ENCODE peak calls at places on chromosomes 1 and 21, in four cellular contexts. One of them, this sample, is unnamed.

GRCh38 chr1:220347654-220348175 is 75.5 kb upstream of the RAB3GAP2 start:
- DNase-seq in H1: no peak
- DNase-seq in HepG2: no peak
- DNase-seq in HEK293T: no peak
- DNase-seq in this sample: no peak

GRCh38 chr1:226973898-226974543 is 33.9 kb downstream of the COQ8A start:
- DNase-seq in HEK293T: no peak
- DNase-seq in H1: no peak
- DNase-seq in HepG2: peak
- DNase-seq in this sample: no peak

GRCh38 chr21:46559291-46559983 is 45.4 kb downstream of the S100B start:
- DNase-seq in HEK293T: no peak
- DNase-seq in HepG2: peak
- DNase-seq in H1: no peak
- DNase-seq in this sample: no peak

GRCh38 chr1:52752427-52752826 is 26.2 kb downstream of the ZYG11B start:
- DNase-seq in HepG2: no peak
- DNase-seq in HEK293T: no peak
- DNase-seq in H1: no peak
- DNase-seq in this sample: no peak

GRCh38 chr1:192489046-192489445 is 86.5 kb upstream of the RGS1 start:
- DNase-seq in H1: no peak
- DNase-seq in HepG2: no peak
- DNase-seq in HEK293T: no peak
- DNase-seq in this sample: no peak

GRCh38 chr1:116266864-116267212 is 106.2 kb upstream of the ATP1A1 start:
- DNase-seq in H1: no peak
- DNase-seq in HEK293T: no peak
- DNase-seq in HepG2: no peak
- DNase-seq in this sample: no peak

GRCh38 chr1:24386241-24386640 is 27.3 kb downstream of the STPG1 start:
- DNase-seq in HepG2: no peak
- DNase-seq in H1: no peak
- DNase-seq in HEK293T: no peak
- DNase-seq in this sample: no peak

GRCh38 chr1:216812966-216813365 is 89.7 kb upstream of the ESRRG start:
- DNase-seq in HepG2: no peak
- DNase-seq in HEK293T: no peak
- DNase-seq in H1: no peak
- DNase-seq in this sample: no peak

GRCh38 chr1:234975122-234975940 is 153.3 kb downstream of the TOMM20 start:
- DNase-seq in HepG2: peak
- DNase-seq in H1: no peak
- DNase-seq in HEK293T: no peak
- DNase-seq in this sample: no peak

GRCh38 chr1:10839188-10839770 is 42.8 kb upstream of the CASZ1 start:
- DNase-seq in HEK293T: no peak
- DNase-seq in HepG2: no peak
- DNase-seq in H1: no peak
- DNase-seq in this sample: no peak

GRCh38 chr1:241086686-241087085 is 270.3 kb downstream of the RGS7 start:
- DNase-seq in HepG2: no peak
- DNase-seq in H1: no peak
- DNase-seq in HEK293T: no peak
- DNase-seq in this sample: no peak

GRCh38 chr1:206856674-206857464 is 8.6 kb upstream of the IL20 start:
- DNase-seq in H1: no peak
- DNase-seq in HEK293T: peak
- DNase-seq in HepG2: peak
- DNase-seq in this sample: no peak

GRCh38 chr1:212055333-212055732 is 19.8 kb downstream of the DTL start:
- DNase-seq in HepG2: no peak
- DNase-seq in HEK293T: no peak
- DNase-seq in H1: no peak
- DNase-seq in this sample: no peak

GRCh38 chr1:186210258-186210657 is 164.8 kb downstream of the TPR start:
- DNase-seq in HepG2: peak
- DNase-seq in H1: no peak
- DNase-seq in HEK293T: no peak
- DNase-seq in this sample: no peak

GRCh38 chr1:186207401-186208085 is 167.5 kb downstream of the TPR start:
- DNase-seq in HEK293T: no peak
- DNase-seq in H1: no peak
- DNase-seq in HepG2: no peak
- DNase-seq in this sample: no peak

GRCh38 chr1:186212574-186213224 is 162.4 kb downstream of the TPR start:
- DNase-seq in HEK293T: peak
- DNase-seq in H1: peak
- DNase-seq in HepG2: peak
- DNase-seq in this sample: peak

GRCh38 chr1:186206046-186206564 is 168.9 kb downstream of the TPR start:
- DNase-seq in HEK293T: no peak
- DNase-seq in H1: no peak
- DNase-seq in HepG2: no peak
- DNase-seq in this sample: peak

GRCh38 chr1:186208405-186209129 is 166.5 kb downstream of the TPR start:
- DNase-seq in HepG2: no peak
- DNase-seq in HEK293T: no peak
- DNase-seq in H1: no peak
- DNase-seq in this sample: no peak
- TF ChIP-seq SUZ12 in HepG2: no peak
- TF ChIP-seq SUZ12 in HEK293T: no peak
- TF ChIP-seq SUZ12 in H1: no peak
- TF ChIP-seq SUZ12 in this sample: no peak

GRCh38 chr1:228648647-228649383 is 86.5 kb upstream of the RHOU start:
- DNase-seq in HepG2: no peak
- DNase-seq in H1: no peak
- DNase-seq in HEK293T: no peak
- DNase-seq in this sample: no peak

GRCh38 chr1:228647523-228648444 is 87.5 kb upstream of the RHOU start:
- DNase-seq in HepG2: peak
- DNase-seq in H1: peak
- DNase-seq in HEK293T: peak
- DNase-seq in this sample: peak

GRCh38 chr1:228650946-228651345 is 84.3 kb upstream of the RHOU start:
- DNase-seq in HEK293T: no peak
- DNase-seq in HepG2: no peak
- DNase-seq in H1: no peak
- DNase-seq in this sample: no peak

GRCh38 chr1:228650141-228650540 is 85.1 kb upstream of the RHOU start:
- DNase-seq in HepG2: no peak
- DNase-seq in H1: peak
- DNase-seq in HEK293T: no peak
- DNase-seq in this sample: no peak

DNA sequence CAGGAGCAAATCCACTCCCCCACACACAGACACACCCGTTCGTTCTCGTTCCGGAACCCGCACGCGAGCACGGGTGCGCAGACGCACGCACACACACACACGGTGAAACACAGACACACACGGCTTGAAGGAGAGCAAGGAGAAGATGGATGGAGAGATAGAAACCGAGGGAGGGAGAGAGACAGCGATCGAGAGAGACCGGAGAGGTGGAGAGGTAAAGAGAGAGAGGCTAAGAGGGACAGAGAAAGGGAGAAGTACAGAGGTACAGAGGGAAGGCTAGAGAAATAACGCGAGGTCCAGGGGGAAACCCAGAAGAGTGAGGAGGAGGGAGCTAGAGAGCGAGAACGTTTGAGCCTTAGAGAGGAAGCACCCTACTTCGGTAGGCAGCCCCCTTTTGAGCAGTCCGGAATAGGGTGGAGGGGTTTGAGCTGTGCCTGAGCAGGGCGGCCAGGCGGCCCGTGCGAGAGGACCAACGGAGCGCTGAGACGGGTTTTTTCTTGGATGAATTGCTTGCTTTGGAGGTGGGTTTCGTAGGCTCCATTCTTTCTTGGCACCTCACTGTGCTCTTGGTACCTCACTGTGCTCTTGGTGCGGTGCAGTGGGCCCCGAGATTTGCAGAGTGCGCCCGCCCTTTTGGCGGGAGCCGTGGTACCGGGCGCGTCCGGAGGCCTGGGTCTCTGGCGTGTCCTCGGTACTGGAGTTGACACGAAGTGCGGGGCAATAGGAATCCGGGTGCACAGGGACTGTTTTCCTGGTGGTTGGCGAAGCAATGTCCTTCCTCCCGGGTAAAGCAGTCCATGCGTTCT is 88.4 kb upstream of the RHOU start:
- DNase-seq in HepG2: peak
- DNase-seq in HEK293T: peak
- DNase-seq in H1: no peak
- DNase-seq in this sample: peak
- TF ChIP-seq SUZ12 in HepG2: no peak
- TF ChIP-seq SUZ12 in HEK293T: no peak
- TF ChIP-seq SUZ12 in H1: no peak
- TF ChIP-seq SUZ12 in this sample: no peak

GRCh38 chr1:34887593-34887992 is 28.0 kb upstream of the SMIM12 start:
- DNase-seq in H1: no peak
- DNase-seq in HEK293T: no peak
- DNase-seq in HepG2: no peak
- DNase-seq in this sample: no peak

GRCh38 chr1:34884961-34885360 is 25.4 kb upstream of the SMIM12 start:
- DNase-seq in HepG2: peak
- DNase-seq in H1: no peak
- DNase-seq in HEK293T: no peak
- DNase-seq in this sample: peak

GRCh38 chr1:34885405-34886247 is 26.1 kb upstream of the SMIM12 start:
- DNase-seq in H1: peak
- DNase-seq in HepG2: no peak
- DNase-seq in HEK293T: no peak
- DNase-seq in this sample: peak

GRCh38 chr1:34889705-34890104 is 30.2 kb upstream of the SMIM12 start:
- DNase-seq in HepG2: no peak
- DNase-seq in H1: no peak
- DNase-seq in HEK293T: no peak
- DNase-seq in this sample: no peak

GRCh38 chr1:34884536-34884935 is 25.0 kb upstream of the SMIM12 start:
- DNase-seq in H1: no peak
- DNase-seq in HEK293T: no peak
- DNase-seq in HepG2: no peak
- DNase-seq in this sample: no peak
- TF ChIP-seq SUZ12 in H1: no peak
- TF ChIP-seq SUZ12 in HEK293T: no peak
- TF ChIP-seq SUZ12 in HepG2: no peak
- TF ChIP-seq SUZ12 in this sample: no peak

DNA sequence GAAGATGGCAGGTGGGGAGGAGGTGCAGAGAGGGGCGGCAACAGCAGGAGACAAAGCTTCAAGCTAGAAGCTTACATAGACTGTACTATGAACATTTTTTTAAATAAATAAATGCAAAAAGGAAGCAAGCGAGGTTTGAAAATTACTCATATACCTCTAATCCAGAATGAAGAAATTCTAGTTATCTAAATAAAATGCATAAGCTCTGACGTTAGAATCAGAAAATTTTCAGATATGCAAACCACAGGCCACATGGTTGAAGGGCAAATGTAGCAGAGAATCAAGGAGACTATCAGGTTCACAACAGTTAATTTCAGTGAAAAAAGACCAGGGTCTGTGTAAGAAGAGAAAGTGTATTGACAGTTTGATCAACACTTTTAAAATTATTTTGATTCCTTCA is 54.8 kb downstream of the NRIP1 start:
- DNase-seq in HEK293T: no peak
- DNase-seq in HepG2: no peak
- DNase-seq in H1: no peak
- DNase-seq in this sample: no peak
- TF ChIP-seq SUZ12 in HEK293T: no peak
- TF ChIP-seq SUZ12 in HepG2: no peak
- TF ChIP-seq SUZ12 in H1: no peak
- TF ChIP-seq SUZ12 in this sample: no peak

GRCh38 chr21:25562660-25563059 is 44.6 kb downstream of the MRPL39 start:
- DNase-seq in HepG2: no peak
- DNase-seq in H1: no peak
- DNase-seq in HEK293T: no peak
- DNase-seq in this sample: no peak

GRCh38 chr21:25561668-25562641 is 45.3 kb downstream of the MRPL39 start:
- DNase-seq in HepG2: no peak
- DNase-seq in HEK293T: no peak
- DNase-seq in H1: no peak
- DNase-seq in this sample: no peak

GRCh38 chr21:25565272-25566199 is 41.7 kb downstream of the MRPL39 start:
- DNase-seq in H1: no peak
- DNase-seq in HEK293T: no peak
- DNase-seq in HepG2: no peak
- DNase-seq in this sample: no peak

GRCh38 chr21:25564349-25564948 is 42.8 kb downstream of the MRPL39 start:
- DNase-seq in H1: no peak
- DNase-seq in HEK293T: no peak
- DNase-seq in HepG2: no peak
- DNase-seq in this sample: no peak

GRCh38 chr21:25563399-25564116 is 43.7 kb downstream of the MRPL39 start:
- DNase-seq in HepG2: no peak
- DNase-seq in HEK293T: no peak
- DNase-seq in H1: no peak
- DNase-seq in this sample: no peak
- TF ChIP-seq SUZ12 in HepG2: no peak
- TF ChIP-seq SUZ12 in HEK293T: no peak
- TF ChIP-seq SUZ12 in H1: no peak
- TF ChIP-seq SUZ12 in this sample: no peak

DNA sequence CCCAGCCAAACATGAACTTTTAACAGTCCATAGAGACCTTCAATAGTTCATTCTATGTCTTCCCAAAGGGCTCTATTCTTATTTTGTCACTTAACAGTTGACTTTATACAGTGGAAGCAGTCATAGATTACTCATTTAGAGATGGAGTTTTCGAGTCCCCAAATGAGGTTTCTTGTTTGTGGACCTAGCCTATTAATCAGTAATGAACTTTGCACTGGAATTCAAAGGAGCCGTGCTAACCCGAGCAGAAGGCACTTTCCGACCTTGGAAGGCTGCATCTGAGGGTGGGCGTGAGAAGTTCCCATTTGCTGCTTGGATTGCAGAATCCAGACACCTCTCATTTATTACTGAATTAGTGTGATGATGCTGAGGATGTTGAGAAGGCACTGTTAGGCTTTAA is 46.4 kb downstream of the TTC39A start:
- DNase-seq in H1: no peak
- DNase-seq in HEK293T: no peak
- DNase-seq in HepG2: peak
- DNase-seq in this sample: no peak
- TF ChIP-seq SUZ12 in H1: no peak
- TF ChIP-seq SUZ12 in HEK293T: no peak
- TF ChIP-seq SUZ12 in HepG2: no peak
- TF ChIP-seq SUZ12 in this sample: no peak

This sample was measured in NT2/D1.